ENCODE peak calls at places on chromosomes 4 and X, in four cellular contexts. I is GM23338, Z is tibial nerve, Q is cardiac fibroblast. T is an unnamed sample.

GRCh38 chrX:131763674-131764073 is 219.8 kb downstream of the OR13H1 start:
- DNase-seq in I (no peak), Z (no peak), Q (no peak), T (no peak)

GRCh38 chrX:51182545-51182944 is 150.1 kb upstream of the NUDT10 start:
- DNase-seq in I (peak), Z (no peak), Q (no peak), T (no peak)

GRCh38 chr4:32775049-32775448 is 2054.9 kb downstream of the PCDH7 start:
- DNase-seq in I (peak), Z (no peak), Q (peak), T (peak)

GRCh38 chr4:121827851-121828250 is 4.2 kb upstream of the CCNA2 start:
- DNase-seq in I (no peak), Z (no peak), Q (peak), T (peak)

GRCh38 chr4:96305030-96305429 is 465.1 kb downstream of the PDHA2 start:
- DNase-seq in I (no peak), Z (no peak), Q (no peak), T (no peak)

GRCh38 chrX:1026263-1027015 is 186.0 kb downstream of the CRLF2 start:
- DNase-seq in I (no peak), Z (no peak), Q (no peak), T (no peak)

GRCh38 chr4:84258905-84259830 is 239.9 kb downstream of the NKX6-1 start:
- DNase-seq in I (peak), Z (no peak), Q (peak), T (peak)

GRCh38 chr4:4555916-4556315 is 14.1 kb upstream of the STX18 start:
- DNase-seq in I (peak), Z (no peak), Q (peak), T (no peak)

GRCh38 chr4:6734165-6734786 is 18.3 kb downstream of the BLOC1S4 start:
- DNase-seq in I (no peak), Z (no peak), Q (no peak), T (no peak)
- H3K4me3 ChIP-seq in I (no peak), Z (no peak), Q (no peak), T (no peak)

DNA sequence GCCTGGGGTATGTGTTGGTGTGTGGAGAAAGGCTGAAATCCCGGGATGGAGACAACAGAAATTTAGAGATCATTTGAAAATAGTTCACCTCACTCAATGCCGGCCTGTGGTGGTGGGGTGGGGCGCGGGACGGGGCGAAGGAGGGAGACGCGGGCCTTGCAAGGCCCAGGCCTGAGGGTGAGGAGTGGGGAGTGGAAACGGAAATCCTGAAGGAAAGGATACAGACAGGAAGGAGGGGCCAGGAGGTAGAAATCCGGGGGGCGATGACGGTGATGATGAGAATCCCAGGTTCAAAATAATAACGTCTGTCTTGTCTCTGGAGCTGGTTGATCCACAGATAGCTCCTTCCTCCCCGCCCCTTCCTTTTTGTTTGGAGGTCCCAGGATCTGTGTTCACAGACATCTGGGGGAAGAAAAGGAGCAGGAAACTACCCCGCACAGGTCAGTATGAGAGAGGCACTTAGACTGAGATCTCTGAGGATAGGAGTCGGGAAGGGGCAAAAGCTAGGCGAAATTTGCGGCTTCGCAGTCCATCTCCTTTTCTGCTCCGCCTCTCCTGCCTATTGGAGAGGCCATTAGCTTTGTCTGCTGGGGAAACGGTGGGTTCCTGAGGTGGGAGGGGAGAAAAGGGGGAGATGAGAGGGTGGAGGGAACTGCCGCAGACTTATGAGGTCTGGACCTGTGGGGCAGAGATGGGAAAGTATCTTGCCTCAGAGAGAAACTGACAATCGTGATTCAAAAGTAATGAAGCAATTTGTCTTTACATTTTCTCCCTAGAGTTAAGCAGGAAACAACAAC is 760 bp downstream of the TCEAL7 start:
- DNase-seq in I (peak), Z (no peak), Q (peak), T (no peak)
- H3K4me3 ChIP-seq in I (peak), Z (peak), Q (peak), T (no peak)

GRCh38 chrX:39733745-39734144 is 364.0 kb downstream of the BCOR start:
- DNase-seq in I (no peak), Z (no peak), Q (no peak), T (no peak)

GRCh38 chrX:39730671-39731389 is 366.9 kb downstream of the BCOR start:
- DNase-seq in I (peak), Z (peak), Q (peak), T (peak)

GRCh38 chrX:39729834-39730670 is 367.7 kb downstream of the BCOR start:
- DNase-seq in I (peak), Z (no peak), Q (no peak), T (no peak)

GRCh38 chrX:39731390-39731680 is 366.4 kb downstream of the BCOR start:
- DNase-seq in I (no peak), Z (no peak), Q (no peak), T (no peak)

GRCh38 chrX:39731735-39732134 is 366.0 kb downstream of the BCOR start:
- DNase-seq in I (no peak), Z (no peak), Q (no peak), T (no peak)
- H3K4me3 ChIP-seq in I (no peak), Z (no peak), Q (no peak), T (no peak)

GRCh38 chr4:154490261-154490588 is 1.4 kb downstream of the DCHS2 start:
- DNase-seq in I (peak), Z (no peak), Q (no peak), T (no peak)

GRCh38 chr4:154490589-154491340 is 834 bp downstream of the DCHS2 start:
- DNase-seq in I (peak), Z (no peak), Q (no peak), T (peak)

GRCh38 chr4:154491731-154492249 is at the start of gene DCHS2:
- DNase-seq in I (peak), Z (no peak), Q (no peak), T (peak)

GRCh38 chr4:154491341-154491679 is 289 bp downstream of the DCHS2 start:
- DNase-seq in I (peak), Z (no peak), Q (peak), T (peak)

DNA sequence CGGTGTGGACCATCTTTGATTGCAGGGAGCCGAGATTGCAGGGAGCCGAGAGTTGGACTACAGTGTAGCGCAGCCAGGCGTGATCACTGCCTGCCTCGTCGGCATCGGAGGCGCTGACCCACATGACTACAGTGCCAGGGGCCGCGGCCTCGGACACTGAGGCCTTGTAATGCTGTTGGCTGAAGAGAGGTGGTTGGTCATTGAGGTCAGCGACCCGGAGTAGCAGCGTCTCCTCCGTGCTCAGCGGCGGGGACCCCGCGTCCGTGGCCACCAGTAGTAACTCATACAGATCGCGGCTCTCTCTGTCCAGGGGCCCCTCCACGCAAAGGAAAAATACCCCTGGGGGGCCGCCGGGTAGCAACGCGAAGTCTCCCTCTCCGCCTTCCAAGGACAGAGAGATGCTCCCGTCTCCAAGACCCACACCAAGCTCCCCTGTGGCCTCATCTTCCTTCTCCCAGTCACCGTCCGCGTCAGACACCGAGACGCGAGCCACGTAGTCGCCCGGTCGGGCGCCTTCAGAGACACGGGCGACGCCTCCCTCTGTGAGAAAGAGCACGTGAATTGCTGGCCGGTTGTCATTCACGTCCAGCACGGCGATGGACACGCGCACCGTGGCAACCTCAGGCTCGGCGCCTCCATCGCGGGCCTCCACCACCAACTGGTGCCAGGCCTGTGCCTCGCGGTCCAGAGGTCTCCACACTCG is 1.9 kb downstream of the DCHS2 start:
- DNase-seq in I (no peak), Z (no peak), Q (no peak), T (no peak)
- H3K4me3 ChIP-seq in I (peak), Z (peak), Q (no peak), T (no peak)

DNA sequence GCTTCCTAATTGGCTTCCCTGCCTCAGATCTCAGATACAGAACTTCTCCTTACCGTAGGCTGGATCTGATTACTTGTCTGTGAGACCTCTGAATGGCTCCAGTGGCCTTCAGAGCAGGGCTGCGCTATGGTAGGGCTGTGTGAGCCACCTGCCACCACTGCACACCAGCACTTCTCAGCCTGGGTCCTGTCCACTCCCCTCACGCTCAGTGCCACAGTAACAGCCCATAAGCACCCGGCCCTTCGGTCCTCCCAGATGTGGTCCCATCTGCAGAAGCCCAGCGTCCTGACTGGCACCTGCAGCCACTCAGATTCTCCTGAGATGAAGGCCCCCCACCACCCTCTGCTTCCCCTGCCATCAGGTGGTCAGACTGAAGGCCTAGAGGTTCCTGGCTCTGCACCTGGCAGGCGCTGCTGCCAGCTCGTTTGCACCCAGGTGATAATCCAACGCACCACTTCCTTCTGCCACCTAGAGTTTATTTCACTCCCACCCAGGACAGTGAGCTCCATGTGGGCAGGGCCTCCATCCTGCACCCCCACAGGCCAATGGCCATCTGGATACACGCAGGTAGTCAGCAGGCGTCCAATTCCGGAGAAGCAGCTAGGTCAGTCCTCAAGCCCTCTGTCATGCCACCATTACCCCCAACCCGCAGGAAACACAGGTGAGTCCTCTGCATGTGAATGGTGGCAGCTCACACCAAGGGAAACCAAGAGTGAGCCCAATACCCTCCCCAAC is 5.4 kb downstream of the WDR1 start:
- DNase-seq in I (peak), Z (no peak), Q (no peak), T (no peak)
- H3K4me3 ChIP-seq in I (no peak), Z (no peak), Q (no peak), T (no peak)

GRCh38 chrX:134382821-134383220 is 77.1 kb upstream of the HPRT1 start:
- DNase-seq in I (no peak), Z (no peak), Q (no peak), T (no peak)

GRCh38 chrX:134388161-134389109 is 71.5 kb upstream of the HPRT1 start:
- DNase-seq in I (no peak), Z (no peak), Q (no peak), T (no peak)
- H3K4me3 ChIP-seq in I (no peak), Z (no peak), Q (no peak), T (no peak)

DNA sequence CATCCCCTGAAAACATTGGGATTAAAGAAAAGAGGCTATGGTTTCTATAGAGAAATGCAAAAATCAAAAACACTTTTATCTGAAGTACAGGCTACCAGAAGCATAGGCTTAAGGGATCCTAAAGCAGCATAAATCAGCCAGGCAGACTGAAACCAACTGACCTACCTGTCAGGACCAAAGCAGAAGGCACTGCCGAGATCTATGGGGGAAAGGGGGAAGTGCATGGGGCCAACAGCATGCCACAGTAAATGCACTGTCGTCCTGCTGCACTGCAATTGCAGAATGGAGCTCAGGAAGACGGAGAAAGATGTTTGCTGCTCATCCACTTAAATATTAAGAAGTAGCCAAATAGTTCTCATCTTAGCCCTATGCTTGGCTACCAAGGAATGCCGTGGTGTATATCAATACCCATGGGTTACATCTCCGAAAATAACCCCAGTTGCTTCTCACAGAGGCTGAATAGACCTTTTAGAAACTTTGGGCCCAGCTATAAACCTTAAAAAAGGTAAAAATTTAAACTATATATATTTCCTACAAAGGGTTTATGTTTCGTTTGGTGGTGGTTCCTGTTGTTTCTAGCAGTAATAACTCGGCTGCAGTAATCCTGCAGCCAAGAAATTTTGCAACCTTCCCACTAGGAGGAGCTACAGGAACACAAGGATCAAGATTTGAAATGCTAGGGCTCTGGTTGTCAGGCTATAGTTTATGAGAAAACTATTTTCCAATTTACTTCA is 312.2 kb upstream of the DIAPH2 start:
- DNase-seq in I (peak), Z (no peak), Q (peak), T (peak)
- H3K4me3 ChIP-seq in I (no peak), Z (no peak), Q (peak), T (no peak)

GRCh38 chrX:119778829-119779228 is 12.6 kb downstream of the RPL39 start:
- DNase-seq in I (no peak), Z (no peak), Q (no peak), T (no peak)
- H3K4me3 ChIP-seq in I (no peak), Z (no peak), Q (no peak), T (no peak)

T was measured in epithelial cell of esophagus.